ENCODE peak calls at places on chromosome 16, in six cellular contexts. J is osteoblast, F is uterus, H is neural progenitor cell, T is transverse colon, D is colonic mucosa. R is an unnamed sample. For H3K4me1 and H3K27me3, the result is how much of the 10 kb centered on the place peaks cover.

GRCh38 chr16:56600398-56600999 is 7.9 kb upstream of the MT2A start:
- DNase-seq in T (no peak), D (no peak), H (peak), F (no peak), J (peak), R (peak)

GRCh38 chr16:46748775-46749705 is 896 bp upstream of the MYLK3 start:
- DNase-seq in H (no peak), D (no peak), T (no peak), F (no peak), J (no peak), R (no peak)

GRCh38 chr16:54421220-54421619 is 134.6 kb upstream of the IRX3 start:
- DNase-seq in T (no peak), H (no peak), D (no peak), J (no peak), F (no peak), R (no peak)

GRCh38 chr16:81498351-81498750 is 53.7 kb downstream of the CMIP start:
- DNase-seq in T (no peak), H (no peak), J (no peak), D (no peak), F (no peak), R (no peak)

GRCh38 chr16:72926671-72927070 is 121.3 kb downstream of the ZFHX3 start:
- DNase-seq in D (no peak), T (no peak), H (no peak), J (no peak), F (no peak), R (no peak)

GRCh38 chr16:87541004-87541881 is 48.4 kb upstream of the ZCCHC14 start:
- DNase-seq in F (no peak), H (peak), D (peak), J (peak), T (peak), R (no peak)

GRCh38 chr16:53511403-53512280 is 8.6 kb upstream of the AKTIP start:
- DNase-seq in J (no peak), T (no peak), D (no peak), F (no peak), H (no peak), R (no peak)

GRCh38 chr16:22220076-22220453 is 14.0 kb downstream of the EEF2K start:
- DNase-seq in J (no peak), H (no peak), T (peak), D (no peak), F (peak), R (no peak)

GRCh38 chr16:8863594-8864424 is 5.0 kb downstream of the CARHSP1 start:
- DNase-seq in F (no peak), H (peak), J (peak), D (peak), T (peak), R (no peak)

DNA sequence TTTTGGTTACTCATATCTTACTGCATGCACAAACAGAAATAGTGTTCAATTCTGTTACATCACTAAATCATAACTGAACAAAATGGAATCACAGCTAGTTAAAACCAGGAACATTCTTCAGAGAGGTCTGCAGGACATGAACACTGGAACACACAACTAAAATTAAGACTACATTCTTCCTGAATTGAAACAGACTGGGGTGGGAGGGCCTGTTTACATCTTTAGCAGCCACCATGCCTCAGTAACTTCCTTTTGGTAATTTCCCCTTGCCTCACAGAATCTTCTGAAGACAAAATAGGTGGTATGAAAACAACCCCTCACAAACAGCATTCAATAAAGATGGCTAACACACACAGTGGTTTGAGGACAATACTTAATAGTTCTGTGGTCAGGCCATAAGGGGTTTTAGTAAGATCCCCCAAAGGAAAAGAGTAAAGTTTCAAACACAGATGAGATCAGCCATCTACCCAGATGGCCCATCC is 6.5 kb downstream of the MARF1 start:
- DNase-seq in D (no peak), T (no peak), F (no peak), J (peak), H (no peak), R (no peak)
- H3K4me1 ChIP-seq in D (under half), T (under half), F (under half), J (under half), H (under half), R (under half)

DNA sequence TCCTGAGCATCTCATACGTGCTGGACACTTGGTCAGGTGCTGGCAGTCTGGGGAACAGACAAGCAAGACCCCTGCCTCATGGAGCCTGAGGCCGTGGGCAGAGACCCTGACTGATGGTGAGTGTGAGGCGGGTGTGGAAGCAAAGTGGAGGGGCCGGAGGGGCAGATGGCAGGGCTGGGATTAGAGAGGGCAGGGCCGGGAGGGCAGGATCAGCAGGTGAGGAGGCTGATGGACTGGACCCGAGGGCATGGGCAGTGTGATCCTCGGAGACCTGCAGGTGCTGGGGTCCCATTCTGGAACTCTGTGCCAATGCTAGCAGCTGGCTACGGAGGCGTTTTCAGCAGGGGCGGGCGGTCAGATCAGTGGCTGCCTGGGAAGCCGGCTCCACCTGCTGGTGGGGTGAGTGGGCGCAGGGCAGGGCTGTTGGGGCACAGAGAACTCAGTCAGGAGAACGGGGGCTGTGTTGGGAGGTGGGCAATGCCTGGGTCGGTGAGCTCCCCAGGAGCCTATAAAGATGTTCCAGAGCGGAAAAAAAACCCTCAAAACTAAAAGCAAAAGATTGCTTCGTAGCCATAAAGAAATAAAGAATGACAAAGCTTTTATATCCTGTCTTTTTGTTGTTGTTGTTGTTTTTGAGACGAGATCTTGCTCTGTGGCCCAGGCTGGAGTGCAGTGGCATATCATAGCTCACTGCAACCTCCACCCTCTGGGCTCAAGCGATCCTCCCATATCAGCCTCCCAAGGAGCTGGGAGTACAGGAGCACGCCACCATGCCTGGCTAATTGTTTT is 8.9 kb upstream of the C16orf74 start:
- DNase-seq in H (no peak), D (no peak), F (no peak), T (peak), J (peak), R (no peak)
- H3K27ac ChIP-seq in H (no peak), D (no peak), F (no peak), T (no peak), J (no peak), R (no peak)

GRCh38 chr16:83809092-83809491 is 1.3 kb downstream of the HSBP1 start:
- DNase-seq in F (no peak), J (no peak), H (no peak), T (no peak), D (no peak), R (no peak)
- H3K27me3 ChIP-seq in F (under half), J (under half), H (under half), T (under half), D (under half), R (under half)

GRCh38 chr16:77962689-77963088 is 59.7 kb upstream of the CLEC3A start:
- DNase-seq in F (no peak), J (no peak), T (no peak), H (no peak), D (no peak), R (no peak)

GRCh38 chr16:77963185-77964044 is 58.9 kb upstream of the CLEC3A start:
- DNase-seq in D (no peak), H (peak), T (no peak), J (no peak), F (no peak), R (no peak)

GRCh38 chr16:77967054-77968035 is 55.0 kb upstream of the CLEC3A start:
- DNase-seq in H (peak), D (no peak), J (no peak), T (no peak), F (no peak), R (no peak)

GRCh38 chr16:77961811-77962210 is 60.5 kb upstream of the CLEC3A start:
- DNase-seq in F (no peak), H (no peak), J (no peak), T (no peak), D (no peak), R (no peak)

DNA sequence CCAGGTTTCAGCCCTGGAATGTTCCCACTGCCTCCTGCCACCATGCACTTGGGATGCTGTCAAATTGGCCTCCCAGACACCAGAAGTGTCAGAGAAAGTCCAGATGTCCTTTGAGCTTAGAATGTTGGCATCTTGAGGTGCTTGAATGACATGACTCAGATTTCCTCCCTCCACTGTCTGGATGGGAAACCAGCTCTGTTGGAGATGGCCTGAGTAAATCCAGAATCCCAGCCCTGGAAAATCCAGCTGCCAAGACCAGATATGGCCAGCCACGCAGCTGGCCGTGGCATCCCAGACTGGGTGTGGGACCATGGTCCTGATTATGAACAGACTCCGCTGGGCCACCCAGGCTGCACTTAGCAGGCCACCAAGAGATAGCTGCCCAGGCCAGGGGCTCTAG is 57.0 kb upstream of the CLEC3A start:
- DNase-seq in T (no peak), J (no peak), F (no peak), H (no peak), D (no peak), R (no peak)
- H3K4me1 ChIP-seq in T (under half), J (under half), F (under half), H (under half), D (under half), R (under half)

GRCh38 chr16:88649924-88650748 is 717 bp downstream of the CYBA start:
- DNase-seq in F (no peak), T (peak), H (peak), J (peak), D (peak), R (peak)
- H3K27ac ChIP-seq in F (peak), T (peak), H (no peak), J (peak), D (peak), R (peak)